ENCODE peak calls at places on chromosomes 12 and 14, in seven cellular contexts. K is HCT116, A is heart left ventricle, N is Peyer's patch, I is lower leg skin, R is transverse colon, O is IMR-90. T is an unnamed sample.

GRCh38 chr14:49405291-49405690 is 180.9 kb downstream of the RPS29 start:
- DNase-seq in K (no peak), A (no peak), N (no peak), I (no peak), O (peak; percentile 65), R (no peak), T (no peak)

GRCh38 chr14:38526841-38527501 is 271.1 kb upstream of the CLEC14A start:
- DNase-seq in K (no peak), N (no peak), A (no peak), I (no peak), R (no peak), O (no peak), T (no peak)

GRCh38 chr14:61126083-61126962 is 145.3 kb downstream of the SLC38A6 start:
- DNase-seq in K (no peak), R (no peak), O (no peak), I (no peak), A (no peak), N (no peak), T (no peak)

GRCh38 chr14:49950275-49951250 is 57.7 kb downstream of the ARF6 start:
- DNase-seq in N (peak; percentile 74), O (no peak), A (no peak), K (peak; percentile 66), R (peak; percentile 88), I (peak; percentile 87), T (no peak)

GRCh38 chr14:68397371-68397779 is 395.5 kb downstream of the ZFP36L1 start:
- DNase-seq in A (peak; percentile 67), R (peak; percentile 74), K (no peak), I (peak; percentile 78), N (no peak), O (no peak), T (no peak)

GRCh38 chr12:15336772-15337553 is 14.7 kb downstream of the PTPRO start:
- DNase-seq in R (no peak), I (no peak), N (no peak), A (no peak), K (no peak), O (peak; percentile 53), T (no peak)

GRCh38 chr14:105258846-105259245 is 10.5 kb downstream of the BTBD6 start:
- DNase-seq in A (no peak), O (peak; percentile 54), K (no peak), I (no peak), N (no peak), R (peak; percentile 51), T (no peak)

GRCh38 chr14:88990856-88991255 is 166.4 kb downstream of the TTC8 start:
- DNase-seq in N (no peak), A (no peak), K (no peak), O (no peak), R (no peak), I (no peak), T (no peak)

GRCh38 chr12:69879007-69879960 is 54.3 kb downstream of the MYRFL start:
- DNase-seq in A (peak; percentile 62), I (peak; percentile 64), O (peak; percentile 69), K (peak; percentile 59), N (peak; percentile 74), R (peak; percentile 75), T (peak; percentile 80)

GRCh38 chr12:30928356-30929264 is 2.1 kb downstream of the TSPAN11 start:
- DNase-seq in A (peak; percentile 27), R (no peak), N (no peak), I (no peak), K (no peak), O (no peak), T (no peak)

GRCh38 chr14:21197418-21198205 is 41.7 kb upstream of the OR5AU1 start:
- DNase-seq in R (no peak), O (no peak), I (no peak), K (no peak), A (no peak), N (no peak), T (no peak)

GRCh38 chr12:132132609-132133430 is 11.3 kb downstream of the DDX51 start:
- DNase-seq in N (no peak), I (no peak), O (no peak), A (no peak), K (no peak), R (no peak), T (no peak)

GRCh38 chr12:67677166-67677565 is 28.6 kb downstream of the DYRK2 start:
- DNase-seq in O (peak; percentile 27), K (no peak), N (no peak), R (no peak), I (no peak), A (no peak), T (no peak)

GRCh38 chr14:93905623-93906022 is 21.5 kb upstream of the FAM181A start:
- DNase-seq in A (no peak), N (no peak), R (no peak), O (no peak), K (no peak), I (no peak), T (no peak)

GRCh38 chr12:126157575-126157966 is 1092.3 kb downstream of the AACS start:
- DNase-seq in R (no peak), A (no peak), N (no peak), K (no peak), I (no peak), O (no peak), T (no peak)

GRCh38 chr12:94082690-94083089 is 65.7 kb upstream of the PLXNC1 start:
- DNase-seq in O (no peak), K (no peak), A (no peak), N (no peak), R (no peak), I (no peak), T (no peak)

GRCh38 chr12:86727151-86727550 is 471.0 kb upstream of the MGAT4C start:
- DNase-seq in N (no peak), A (no peak), I (no peak), K (no peak), R (no peak), O (peak; percentile 68), T (no peak)

GRCh38 chr12:51951199-51951842 is at the start of gene ACVR1B:
- DNase-seq in O (peak; percentile 90), N (peak; percentile 93), I (peak; percentile 91), K (peak; percentile 86), R (peak; percentile 94), A (peak; percentile 91), T (peak; percentile 93)
- TF ChIP-seq POLR2A in O (no peak), N (peak; percentile 36), I (no peak), K (no peak), R (peak; percentile 58), A (peak; percentile 37), T (no peak)

GRCh38 chr12:6430124-6430989 is 14.4 kb upstream of the CD27 start:
- DNase-seq in O (peak; percentile 96), R (peak; percentile 88), I (peak; percentile 91), N (peak; percentile 68), A (peak; percentile 69), K (peak; percentile 76), T (peak; percentile 98)
- TF ChIP-seq POLR2A in O (peak; percentile 52), R (no peak), I (no peak), N (no peak), A (no peak), K (no peak), T (peak; percentile 83)

GRCh38 chr12:122062832-122063690 is 15.5 kb upstream of the MLXIP start:
- DNase-seq in N (peak; percentile 75), O (peak; percentile 66), K (peak; percentile 53), R (peak; percentile 71), A (peak; percentile 56), I (peak; percentile 53), T (no peak)
- TF ChIP-seq POLR2A in N (no peak), O (no peak), K (peak; percentile 17), R (peak; percentile 21), A (no peak), I (no peak), T (no peak)

DNA sequence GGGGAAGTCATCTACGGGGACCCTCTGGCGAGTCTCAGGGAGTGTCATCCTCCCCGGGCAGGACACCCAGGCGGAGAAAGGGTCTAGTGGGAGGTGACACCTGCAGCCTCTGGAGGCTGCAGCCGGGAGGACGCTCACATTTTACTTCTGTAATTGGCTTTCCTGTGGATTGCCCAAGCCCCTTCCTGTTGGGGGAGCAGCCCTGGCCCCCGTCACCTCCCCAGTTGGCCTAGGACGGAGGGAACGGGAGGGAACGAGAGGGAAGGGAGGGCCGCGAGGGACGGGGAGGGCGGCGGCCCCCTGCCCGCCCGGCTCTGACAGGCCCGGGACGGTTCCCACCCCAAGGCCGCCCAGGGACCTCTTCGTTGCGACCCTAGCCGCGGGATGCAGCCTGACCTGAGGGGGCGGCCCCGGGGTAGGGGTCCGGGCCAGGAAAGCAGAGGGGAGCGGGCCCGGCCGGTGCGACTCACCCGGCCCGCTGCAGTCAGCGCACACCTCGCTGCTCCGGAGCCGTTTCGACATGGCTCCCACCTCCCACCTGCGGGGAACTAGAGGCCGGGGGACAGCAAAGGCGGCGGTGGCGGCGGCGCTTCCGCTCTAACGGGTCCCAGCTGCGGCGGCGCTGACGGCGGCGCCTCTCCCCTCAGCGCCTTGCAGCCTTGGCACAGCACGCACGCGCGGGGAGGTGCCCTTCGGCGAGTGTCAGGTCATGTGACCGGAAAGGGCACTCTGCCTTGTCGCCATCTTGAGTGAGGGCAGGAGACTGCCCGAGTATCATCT is at the start of gene GIT2:
- DNase-seq in R (peak; percentile 95), K (peak; percentile 85), O (peak; percentile 90), I (peak; percentile 93), N (peak; percentile 92), A (peak; percentile 94), T (peak; percentile 95)
- TF ChIP-seq POLR2A in R (peak; percentile 80), K (peak; percentile 76), O (no peak), I (no peak), N (peak; percentile 81), A (peak; percentile 89), T (peak; percentile 69)